ENCODE peak calls at places on chromosomes 2 and 18, in four cellular contexts. R is body of pancreas, S is tibial artery, E is pancreas. D is an unnamed sample. For H3K9me3, the result is how much of the 10 kb centered on the place peaks cover.

GRCh38 chr2:231688616-231689508 is 19.5 kb upstream of the PTMA start:
- DNase-seq in R (no peak), S (no peak), E (no peak), D (no peak)

GRCh38 chr2:37573818-37574388 is 97.5 kb downstream of the CDC42EP3 start:
- DNase-seq in R (no peak), S (no peak), E (no peak), D (no peak)

GRCh38 chr18:24611075-24611474 is 150.6 kb downstream of the HRH4 start:
- DNase-seq in R (no peak), S (no peak), E (no peak), D (no peak)

GRCh38 chr2:206396216-206396615 is 47.1 kb upstream of the ADAM23 start:
- DNase-seq in R (no peak), S (no peak), E (no peak), D (no peak)

GRCh38 chr2:238869293-238870124 is 21.6 kb downstream of the TWIST2 start:
- DNase-seq in R (no peak), S (no peak), E (peak), D (no peak)

GRCh38 chr2:190711069-190711468 is 62.2 kb downstream of the NAB1 start:
- DNase-seq in R (no peak), S (no peak), E (no peak), D (no peak)

GRCh38 chr2:226077031-226077430 is 677.5 kb downstream of the NYAP2 start:
- DNase-seq in R (no peak), S (no peak), E (no peak), D (no peak)

GRCh38 chr2:183035298-183035953 is 2.8 kb downstream of the NCKAP1 start:
- DNase-seq in R (no peak), S (no peak), E (no peak), D (no peak)

DNA sequence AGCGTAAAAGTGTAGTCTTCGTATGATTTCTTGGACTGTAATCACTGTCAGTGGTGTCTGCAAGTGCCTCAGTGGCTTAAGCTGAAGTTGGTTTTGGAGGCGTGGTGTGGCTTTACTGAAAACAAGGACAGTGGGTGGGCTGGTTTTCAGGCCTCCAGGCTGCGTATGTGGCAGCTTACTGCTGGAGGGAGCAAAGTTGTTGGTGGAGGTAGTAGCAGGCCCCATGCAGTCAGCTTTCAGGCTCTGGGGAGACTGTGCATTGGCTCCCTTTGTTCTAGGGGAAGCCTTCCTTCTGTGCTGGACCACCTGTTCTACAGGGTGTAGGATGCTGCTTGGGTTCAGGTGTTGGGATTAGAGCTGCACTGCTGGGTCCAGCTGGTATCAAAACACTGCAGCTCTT is 91.6 kb downstream of the NCK2 start:
- DNase-seq in R (no peak), S (no peak), E (no peak), D (no peak)
- H3K9me3 ChIP-seq in R (under half), S (under half), E (under half), D (under half)

DNA sequence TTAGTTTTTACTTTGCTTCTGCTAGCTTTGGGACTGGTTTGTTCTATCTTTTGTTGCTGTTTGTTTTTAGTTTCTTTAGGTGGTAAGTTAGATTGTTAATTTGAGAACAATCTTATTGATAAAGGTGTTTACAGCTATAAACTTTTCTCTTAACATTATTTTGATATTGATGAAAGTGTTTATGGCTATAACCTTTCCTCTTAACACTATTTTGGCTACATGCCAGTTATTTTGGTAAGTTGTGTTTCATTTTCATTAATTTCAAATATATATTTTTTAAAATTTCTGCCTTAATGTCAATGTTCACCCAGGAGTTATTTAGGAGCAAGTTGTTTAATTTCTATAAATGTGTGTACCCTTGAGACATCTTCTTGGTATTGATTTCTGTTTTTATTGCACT is 229.6 kb upstream of the SYT4 start:
- DNase-seq in R (no peak), S (no peak), E (no peak), D (no peak)
- H3K9me3 ChIP-seq in R (under half), S (under half), E (under half), D (under half)

DNA sequence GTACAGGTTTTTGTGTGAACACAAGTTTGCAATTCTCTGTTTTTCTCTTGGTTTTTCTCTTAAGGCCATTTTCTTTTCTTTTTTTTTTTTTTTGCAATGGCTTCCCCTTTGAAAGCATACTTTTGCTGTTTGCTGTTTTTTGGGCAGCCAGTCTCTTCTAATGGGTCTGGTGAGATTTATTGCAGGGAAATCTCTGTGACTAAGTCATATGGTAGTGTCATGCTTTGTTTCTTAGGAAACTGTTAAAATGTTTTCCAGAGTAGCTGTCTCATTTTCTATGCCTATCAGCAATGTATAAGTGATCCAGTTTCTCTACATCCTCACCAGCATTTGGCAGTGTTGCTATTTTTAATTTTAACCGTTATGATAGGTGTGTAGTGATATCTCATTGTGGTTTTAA is 27.9 kb upstream of the CDCA7 start:
- DNase-seq in R (no peak), S (no peak), E (no peak), D (no peak)
- H3K9me3 ChIP-seq in R (under half), S (under half), E (under half), D (under half)

GRCh38 chr2:56576001-56576400 is 392.2 kb downstream of the CCDC85A start:
- DNase-seq in R (no peak), S (no peak), E (no peak), D (no peak)
- H3K9me3 ChIP-seq in R (under half), S (under half), E (under half), D (under half)